ENCODE peak calls at places on chromosomes 1 and 21, in six cellular contexts. D is body of pancreas; Q is cardiac muscle cell; B is CD8-positive, alpha-beta memory T cell; P is aorta; H is PC-3. J is an unnamed sample.

GRCh38 chr1:160163612-160164011 is 12.2 kb downstream of the ATP1A4 start:
- DNase-seq in D (no peak), Q (no peak), B (no peak), P (no peak), H (peak), J (no peak)

GRCh38 chr1:94713472-94714141 is 106.5 kb upstream of the SLC44A3 start:
- DNase-seq in D (peak), Q (peak), B (no peak), P (peak), H (peak), J (peak)

GRCh38 chr1:9292361-9293240 is at the start of gene SPSB1:
- DNase-seq in D (peak), Q (peak), B (peak), P (peak), H (peak), J (peak)

GRCh38 chr1:154463512-154463990 is 38.5 kb upstream of the TDRD10 start:
- DNase-seq in D (no peak), Q (no peak), B (peak), P (peak), H (peak), J (no peak)

GRCh38 chr1:188652678-188653077 is 1823.9 kb downstream of the PLA2G4A start:
- DNase-seq in D (no peak), Q (no peak), B (no peak), P (no peak), H (no peak), J (no peak)

GRCh38 chr1:50610563-50610962 is 187.3 kb upstream of the DMRTA2 start:
- DNase-seq in D (no peak), Q (no peak), B (no peak), P (no peak), H (no peak), J (no peak)

GRCh38 chr1:222420621-222421020 is 127.3 kb downstream of the HHIPL2 start:
- DNase-seq in D (no peak), Q (no peak), B (peak), P (no peak), H (no peak), J (no peak)

GRCh38 chr1:238624786-238625185 is 734.1 kb upstream of the ZP4 start:
- DNase-seq in D (no peak), Q (no peak), B (no peak), P (no peak), H (peak), J (no peak)

GRCh38 chr1:163054056-163054706 is 15.0 kb upstream of the RGS4 start:
- DNase-seq in D (no peak), Q (peak), B (no peak), P (no peak), H (no peak), J (no peak)

GRCh38 chr1:162055062-162055461 is 14.4 kb upstream of the NOS1AP start:
- DNase-seq in D (no peak), Q (no peak), B (no peak), P (no peak), H (peak), J (no peak)

GRCh38 chr1:76330993-76331603 is 256.6 kb downstream of the ST6GALNAC3 start:
- DNase-seq in D (peak), Q (peak), B (peak), P (no peak), H (peak), J (peak)

GRCh38 chr1:7384679-7385078 is 386.4 kb upstream of the VAMP3 start:
- DNase-seq in D (no peak), Q (no peak), B (no peak), P (peak), H (no peak), J (no peak)

GRCh38 chr1:99456536-99456935 is 189.4 kb upstream of the PALMD start:
- DNase-seq in D (no peak), Q (no peak), B (no peak), P (no peak), H (peak), J (no peak)

GRCh38 chr1:116694524-116694923 is 27.0 kb upstream of the IGSF3 start:
- DNase-seq in D (no peak), Q (no peak), B (no peak), P (no peak), H (peak), J (peak)

GRCh38 chr21:34037446-34037845 is 35.9 kb upstream of the MRPS6 start:
- DNase-seq in D (no peak), Q (no peak), B (no peak), P (no peak), H (peak), J (no peak)

GRCh38 chr1:53031732-53032131 is 30.3 kb upstream of the PODN start:
- DNase-seq in D (no peak), Q (no peak), B (no peak), P (no peak), H (no peak), J (no peak)

GRCh38 chr1:218705911-218706893 is 361.1 kb downstream of the TGFB2 start:
- DNase-seq in D (no peak), Q (no peak), B (no peak), P (no peak), H (peak), J (no peak)

GRCh38 chr1:6345009-6345408 is 48.6 kb downstream of the ACOT7 start:
- DNase-seq in D (no peak), Q (no peak), B (no peak), P (no peak), H (no peak), J (no peak)

GRCh38 chr1:38014171-38014570 is 1.6 kb downstream of the UTP11 start:
- DNase-seq in D (no peak), Q (no peak), B (no peak), P (no peak), H (no peak), J (no peak)

GRCh38 chr1:227742738-227743715 is 7.8 kb downstream of the SNAP47 start:
- DNase-seq in D (no peak), Q (no peak), B (no peak), P (no peak), H (no peak), J (no peak)

GRCh38 chr1:99843760-99844159 is 6.4 kb upstream of the AGL start:
- DNase-seq in D (no peak), Q (no peak), B (no peak), P (no peak), H (no peak), J (no peak)

GRCh38 chr1:87880747-87881133 is 552.1 kb downstream of the LMO4 start:
- DNase-seq in D (no peak), Q (no peak), B (no peak), P (no peak), H (peak), J (no peak)

GRCh38 chr1:55064071-55064581 is 24.8 kb downstream of the PCSK9 start:
- DNase-seq in D (no peak), Q (no peak), B (no peak), P (no peak), H (no peak), J (peak)

GRCh38 chr1:111366256-111366655 is 61.3 kb downstream of the OVGP1 start:
- DNase-seq in D (no peak), Q (no peak), B (no peak), P (no peak), H (no peak), J (no peak)

GRCh38 chr21:46052703-46053651 is 44.9 kb upstream of the COL6A2 start:
- DNase-seq in D (no peak), Q (no peak), B (peak), P (peak), H (peak), J (no peak)

GRCh38 chr1:206685256-206685748 is 597 bp downstream of the MAPKAPK2 start:
- DNase-seq in D (peak), Q (peak), B (peak), P (peak), H (peak), J (peak)

GRCh38 chr1:185441608-185442007 is 124.6 kb upstream of the IVNS1ABP start:
- DNase-seq in D (peak), Q (no peak), B (no peak), P (no peak), H (peak), J (no peak)

GRCh38 chr1:156077430-156077760 is 4.9 kb downstream of the MEX3A start:
- DNase-seq in D (no peak), Q (no peak), B (no peak), P (no peak), H (no peak), J (no peak)
- H3K4me3 ChIP-seq in D (no peak), Q (no peak), B (no peak), P (no peak), H (no peak), J (no peak)

GRCh38 chr1:179121159-179121938 is 39.5 kb downstream of the TOR3A start:
- DNase-seq in D (no peak), Q (peak), B (peak), P (no peak), H (peak), J (no peak)
- H3K4me3 ChIP-seq in D (no peak), Q (no peak), B (no peak), P (no peak), H (no peak), J (no peak)

DNA sequence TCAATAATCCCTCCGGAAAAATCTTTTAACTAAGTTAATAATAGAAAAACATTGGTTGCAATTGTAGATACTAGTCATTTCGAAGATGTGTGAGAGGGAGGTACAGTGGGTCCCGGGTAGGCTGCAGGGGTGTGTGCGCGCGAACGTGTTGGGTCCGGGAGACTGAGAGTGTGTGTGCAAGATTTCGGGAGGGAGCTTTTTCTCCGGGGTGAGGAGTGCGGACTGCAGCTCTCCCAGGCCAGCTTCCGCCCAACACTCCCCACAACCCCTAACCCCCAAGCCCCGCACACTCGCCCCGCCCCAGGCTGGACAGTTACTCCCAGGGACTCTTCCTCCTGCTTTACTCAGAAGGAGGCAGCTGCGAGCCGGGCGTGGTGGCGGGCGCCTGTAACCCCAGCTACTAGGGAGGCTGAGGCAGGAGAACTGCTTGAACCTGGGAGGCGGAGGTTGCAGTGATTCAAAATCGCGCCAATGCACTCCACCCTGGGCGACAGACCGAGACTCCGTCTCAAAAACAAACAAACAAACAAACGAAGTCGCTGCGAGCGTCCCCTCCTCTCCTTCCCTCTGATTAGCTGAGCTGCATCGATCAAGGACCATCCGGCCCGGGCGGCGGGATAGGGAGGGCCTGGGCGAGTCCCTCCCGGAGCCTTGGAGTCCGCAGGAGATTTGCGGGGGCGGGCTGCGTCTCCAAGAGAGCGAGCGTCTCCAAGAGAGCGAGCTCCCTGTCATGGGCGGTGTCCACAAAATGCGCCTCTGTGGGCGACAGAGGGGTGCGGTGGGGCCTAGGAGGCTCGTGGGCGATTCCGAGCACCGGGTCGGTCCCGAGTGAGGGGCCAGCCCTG is 28.3 kb upstream of the PPM1J start:
- DNase-seq in D (no peak), Q (no peak), B (no peak), P (no peak), H (no peak), J (peak)
- H3K4me3 ChIP-seq in D (no peak), Q (no peak), B (no peak), P (no peak), H (no peak), J (peak)

DNA sequence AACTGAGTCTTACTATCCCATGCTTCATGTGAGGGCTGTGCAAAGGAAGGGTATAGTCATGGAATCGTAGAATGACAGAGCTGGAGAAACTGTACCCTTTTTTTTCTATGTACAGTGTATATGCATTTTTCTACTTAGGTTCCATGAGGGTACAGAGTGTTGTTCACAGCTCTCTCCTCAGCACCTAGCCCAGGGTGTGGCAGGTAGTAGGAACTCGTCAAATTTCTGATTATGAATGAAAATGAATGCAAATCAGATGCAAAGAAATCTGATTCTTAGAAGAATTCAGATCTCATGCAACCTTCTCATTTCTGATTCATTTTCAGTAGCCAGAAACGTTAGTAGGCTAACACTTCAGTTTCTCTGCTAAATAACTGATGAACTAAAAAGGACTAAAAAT is 18.1 kb upstream of the HHAT start:
- DNase-seq in D (no peak), Q (no peak), B (no peak), P (no peak), H (no peak), J (no peak)
- H3K4me3 ChIP-seq in D (no peak), Q (no peak), B (no peak), P (no peak), H (peak), J (no peak)

DNA sequence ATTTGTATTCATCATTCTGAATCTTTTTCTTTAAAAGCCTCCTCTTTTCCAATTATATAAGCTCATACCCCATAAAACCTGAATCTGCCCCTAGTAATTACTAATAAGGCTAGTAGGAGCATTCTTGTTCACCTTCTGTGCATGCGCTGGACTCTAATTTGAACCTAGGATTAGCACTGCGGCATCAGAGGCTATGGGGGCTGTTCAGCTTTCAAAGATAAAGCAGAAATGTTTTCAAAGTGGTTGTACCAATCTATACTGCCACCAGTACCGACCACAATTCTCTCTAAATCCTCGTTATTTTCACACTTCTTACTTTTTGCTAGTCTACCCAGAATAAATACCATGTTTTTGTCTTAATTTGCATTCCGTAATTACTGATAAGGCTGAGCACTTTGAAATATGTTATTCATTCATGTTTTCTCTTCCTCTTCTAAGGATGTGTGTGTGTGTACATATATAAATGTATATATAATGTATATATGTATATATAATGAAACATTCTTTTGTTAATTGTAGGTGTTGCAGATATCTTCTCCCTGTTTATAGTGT is 1.6 kb upstream of the DDX59 start:
- DNase-seq in D (no peak), Q (no peak), B (no peak), P (no peak), H (no peak), J (no peak)
- H3K4me3 ChIP-seq in D (no peak), Q (no peak), B (no peak), P (no peak), H (peak), J (no peak)

DNA sequence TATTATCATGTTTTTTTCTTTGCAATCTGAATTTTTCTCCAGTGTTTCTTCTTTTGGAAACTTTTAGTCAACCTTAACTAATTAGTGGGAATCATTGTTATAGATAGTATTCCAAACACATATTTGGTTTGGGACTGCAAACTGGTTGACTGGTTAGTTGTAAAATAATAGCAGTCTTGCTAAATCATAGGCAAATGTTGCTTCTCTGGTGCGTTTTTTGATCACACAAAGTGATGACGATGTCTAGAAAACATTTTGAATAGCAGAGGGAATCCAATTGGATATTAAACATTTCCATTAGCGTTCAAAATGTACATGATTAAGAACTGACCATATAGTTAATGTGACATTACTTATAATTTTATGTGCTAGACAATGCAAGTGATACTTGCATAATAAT is 4.5 kb downstream of the DNAJB4 start:
- DNase-seq in D (no peak), Q (no peak), B (no peak), P (no peak), H (no peak), J (no peak)
- H3K4me3 ChIP-seq in D (peak), Q (no peak), B (no peak), P (peak), H (no peak), J (peak)

GRCh38 chr1:92479587-92479986 is 7.1 kb downstream of the GFI1 start:
- DNase-seq in D (no peak), Q (no peak), B (no peak), P (no peak), H (no peak), J (no peak)

GRCh38 chr1:92475029-92475428 is 11.7 kb downstream of the GFI1 start:
- DNase-seq in D (no peak), Q (no peak), B (no peak), P (no peak), H (no peak), J (no peak)

GRCh38 chr1:92473781-92474495 is 12.8 kb downstream of the GFI1 start:
- DNase-seq in D (no peak), Q (no peak), B (no peak), P (no peak), H (no peak), J (no peak)

GRCh38 chr1:92478393-92478792 is 8.3 kb downstream of the GFI1 start:
- DNase-seq in D (no peak), Q (no peak), B (no peak), P (no peak), H (peak), J (no peak)

GRCh38 chr1:92476071-92476607 is 10.6 kb downstream of the GFI1 start:
- DNase-seq in D (peak), Q (no peak), B (peak), P (no peak), H (no peak), J (no peak)
- H3K4me3 ChIP-seq in D (no peak), Q (no peak), B (no peak), P (no peak), H (no peak), J (no peak)